ENCODE peak calls at places on chromosomes 12 and 14, in seven cellular contexts. One of them, this sample, is unnamed. For H3K4me1, the result is how much of the 10 kb centered on the place peaks cover.

GRCh38 chr12:49287876-49288275 is 7.1 kb upstream of the PRPH start:
- DNase-seq in HCT116: no peak
- DNase-seq in ovary: no peak
- DNase-seq in A549: no peak
- DNase-seq in IMR-90: no peak
- DNase-seq in esophagus muscularis mucosa: no peak
- DNase-seq in heart left ventricle: no peak
- DNase-seq in this sample: no peak

GRCh38 chr14:89807905-89808304 is 146.6 kb downstream of the EFCAB11 start:
- DNase-seq in esophagus muscularis mucosa: no peak
- DNase-seq in A549: no peak
- DNase-seq in heart left ventricle: no peak
- DNase-seq in ovary: no peak
- DNase-seq in HCT116: no peak
- DNase-seq in IMR-90: no peak
- DNase-seq in this sample: no peak

GRCh38 chr14:95291859-95292542 is 27.7 kb downstream of the CLMN start:
- DNase-seq in esophagus muscularis mucosa: no peak
- DNase-seq in HCT116: peak
- DNase-seq in A549: no peak
- DNase-seq in IMR-90: peak
- DNase-seq in heart left ventricle: peak
- DNase-seq in ovary: no peak
- DNase-seq in this sample: peak

GRCh38 chr12:41304526-41304925 is 116.4 kb downstream of the PDZRN4 start:
- DNase-seq in HCT116: no peak
- DNase-seq in IMR-90: no peak
- DNase-seq in esophagus muscularis mucosa: no peak
- DNase-seq in A549: no peak
- DNase-seq in ovary: no peak
- DNase-seq in heart left ventricle: no peak
- DNase-seq in this sample: no peak

GRCh38 chr14:83975435-83976222 is 1554.3 kb upstream of the FLRT2 start:
- DNase-seq in HCT116: no peak
- DNase-seq in ovary: no peak
- DNase-seq in A549: no peak
- DNase-seq in IMR-90: peak
- DNase-seq in heart left ventricle: peak
- DNase-seq in esophagus muscularis mucosa: no peak
- DNase-seq in this sample: no peak

GRCh38 chr12:92431146-92431545 is 271.6 kb upstream of the PLEKHG7 start:
- DNase-seq in A549: no peak
- DNase-seq in IMR-90: no peak
- DNase-seq in HCT116: no peak
- DNase-seq in ovary: no peak
- DNase-seq in esophagus muscularis mucosa: no peak
- DNase-seq in heart left ventricle: no peak
- DNase-seq in this sample: no peak

GRCh38 chr14:32697704-32698103 is 241.0 kb upstream of the NPAS3 start:
- DNase-seq in HCT116: no peak
- DNase-seq in esophagus muscularis mucosa: no peak
- DNase-seq in IMR-90: peak
- DNase-seq in ovary: no peak
- DNase-seq in A549: no peak
- DNase-seq in heart left ventricle: no peak
- DNase-seq in this sample: no peak

GRCh38 chr12:107448198-107448597 is 237.4 kb upstream of the PWP1 start:
- DNase-seq in ovary: no peak
- DNase-seq in IMR-90: peak
- DNase-seq in HCT116: peak
- DNase-seq in esophagus muscularis mucosa: no peak
- DNase-seq in heart left ventricle: no peak
- DNase-seq in A549: no peak
- DNase-seq in this sample: no peak

GRCh38 chr12:75660805-75661404 is 149.5 kb upstream of the KRR1 start:
- DNase-seq in heart left ventricle: no peak
- DNase-seq in HCT116: peak
- DNase-seq in A549: no peak
- DNase-seq in ovary: no peak
- DNase-seq in IMR-90: peak
- DNase-seq in esophagus muscularis mucosa: no peak
- DNase-seq in this sample: no peak

GRCh38 chr14:90517431-90517841 is 120.6 kb downstream of the CALM1 start:
- DNase-seq in ovary: no peak
- DNase-seq in HCT116: no peak
- DNase-seq in esophagus muscularis mucosa: no peak
- DNase-seq in A549: no peak
- DNase-seq in heart left ventricle: no peak
- DNase-seq in IMR-90: no peak
- DNase-seq in this sample: no peak

GRCh38 chr12:1655225-1655788 is 26.3 kb downstream of the WNT5B start:
- DNase-seq in heart left ventricle: no peak
- DNase-seq in IMR-90: no peak
- DNase-seq in A549: no peak
- DNase-seq in HCT116: no peak
- DNase-seq in esophagus muscularis mucosa: no peak
- DNase-seq in ovary: no peak
- DNase-seq in this sample: no peak

GRCh38 chr12:54419088-54419887 is at the start of gene ITGA5:
- DNase-seq in A549: peak
- DNase-seq in esophagus muscularis mucosa: peak
- DNase-seq in ovary: peak
- DNase-seq in IMR-90: peak
- DNase-seq in HCT116: peak
- DNase-seq in heart left ventricle: peak
- DNase-seq in this sample: peak

GRCh38 chr12:76470028-76470939 is 89.3 kb downstream of the OSBPL8 start:
- DNase-seq in A549: peak
- DNase-seq in esophagus muscularis mucosa: no peak
- DNase-seq in ovary: no peak
- DNase-seq in HCT116: no peak
- DNase-seq in IMR-90: peak
- DNase-seq in heart left ventricle: no peak
- DNase-seq in this sample: no peak

GRCh38 chr12:66140726-66141125 is 10.2 kb upstream of the LLPH start:
- DNase-seq in esophagus muscularis mucosa: no peak
- DNase-seq in IMR-90: no peak
- DNase-seq in HCT116: no peak
- DNase-seq in heart left ventricle: no peak
- DNase-seq in ovary: no peak
- DNase-seq in A549: no peak
- DNase-seq in this sample: no peak

GRCh38 chr14:38490273-38490672 is 234.4 kb upstream of the CLEC14A start:
- DNase-seq in HCT116: no peak
- DNase-seq in A549: no peak
- DNase-seq in esophagus muscularis mucosa: no peak
- DNase-seq in heart left ventricle: no peak
- DNase-seq in IMR-90: no peak
- DNase-seq in ovary: no peak
- DNase-seq in this sample: no peak

GRCh38 chr14:80954771-80955299 is 586 bp upstream of the TSHR start:
- DNase-seq in IMR-90: peak
- DNase-seq in heart left ventricle: peak
- DNase-seq in esophagus muscularis mucosa: no peak
- DNase-seq in HCT116: peak
- DNase-seq in ovary: peak
- DNase-seq in A549: peak
- DNase-seq in this sample: peak

GRCh38 chr12:31682136-31682962 is 22.9 kb downstream of the ETFBKMT start:
- DNase-seq in HCT116: peak
- DNase-seq in esophagus muscularis mucosa: no peak
- DNase-seq in heart left ventricle: peak
- DNase-seq in IMR-90: peak
- DNase-seq in A549: peak
- DNase-seq in ovary: no peak
- DNase-seq in this sample: peak

GRCh38 chr12:110023634-110024023 is 24.4 kb downstream of the ANKRD13A start:
- DNase-seq in HCT116: no peak
- DNase-seq in esophagus muscularis mucosa: no peak
- DNase-seq in A549: no peak
- DNase-seq in ovary: no peak
- DNase-seq in heart left ventricle: no peak
- DNase-seq in IMR-90: no peak
- DNase-seq in this sample: no peak

GRCh38 chr14:103385994-103386491 is 828 bp downstream of the MARK3 start:
- DNase-seq in heart left ventricle: peak
- DNase-seq in HCT116: no peak
- DNase-seq in esophagus muscularis mucosa: no peak
- DNase-seq in ovary: no peak
- DNase-seq in IMR-90: peak
- DNase-seq in A549: no peak
- DNase-seq in this sample: peak

GRCh38 chr14:99134333-99135046 is 137.5 kb downstream of the BCL11B start:
- DNase-seq in ovary: no peak
- DNase-seq in IMR-90: no peak
- DNase-seq in A549: no peak
- DNase-seq in esophagus muscularis mucosa: peak
- DNase-seq in heart left ventricle: no peak
- DNase-seq in HCT116: no peak
- DNase-seq in this sample: no peak

GRCh38 chr14:27528328-27528727 is 930.5 kb upstream of the NOVA1 start:
- DNase-seq in heart left ventricle: no peak
- DNase-seq in ovary: no peak
- DNase-seq in esophagus muscularis mucosa: no peak
- DNase-seq in A549: peak
- DNase-seq in IMR-90: no peak
- DNase-seq in HCT116: no peak
- DNase-seq in this sample: no peak

GRCh38 chr12:96497800-96498199 is 8.4 kb downstream of the CFAP54 start:
- DNase-seq in HCT116: no peak
- DNase-seq in esophagus muscularis mucosa: no peak
- DNase-seq in ovary: no peak
- DNase-seq in heart left ventricle: no peak
- DNase-seq in IMR-90: peak
- DNase-seq in A549: no peak
- DNase-seq in this sample: no peak

GRCh38 chr14:22845821-22846625 is 9.6 kb downstream of the MMP14 start:
- DNase-seq in esophagus muscularis mucosa: no peak
- DNase-seq in ovary: no peak
- DNase-seq in HCT116: no peak
- DNase-seq in heart left ventricle: no peak
- DNase-seq in IMR-90: no peak
- DNase-seq in A549: no peak
- DNase-seq in this sample: no peak
- H3K4me1 ChIP-seq in esophagus muscularis mucosa: half or more
- H3K4me1 ChIP-seq in ovary: under half
- H3K4me1 ChIP-seq in HCT116: under half
- H3K4me1 ChIP-seq in heart left ventricle: under half
- H3K4me1 ChIP-seq in IMR-90: under half
- H3K4me1 ChIP-seq in A549: under half
- H3K4me1 ChIP-seq in this sample: under half

GRCh38 chr14:69766984-69767368 is at the start of gene SRSF5:
- DNase-seq in HCT116: peak
- DNase-seq in esophagus muscularis mucosa: peak
- DNase-seq in ovary: peak
- DNase-seq in heart left ventricle: peak
- DNase-seq in IMR-90: peak
- DNase-seq in A549: peak
- DNase-seq in this sample: peak

GRCh38 chr14:69770559-69770958 is 3.6 kb downstream of the SRSF5 start:
- DNase-seq in HCT116: no peak
- DNase-seq in IMR-90: no peak
- DNase-seq in ovary: no peak
- DNase-seq in heart left ventricle: no peak
- DNase-seq in esophagus muscularis mucosa: peak
- DNase-seq in A549: no peak
- DNase-seq in this sample: peak

GRCh38 chr14:69768873-69769272 is 1.9 kb downstream of the SRSF5 start:
- DNase-seq in esophagus muscularis mucosa: no peak
- DNase-seq in ovary: no peak
- DNase-seq in HCT116: no peak
- DNase-seq in A549: no peak
- DNase-seq in heart left ventricle: no peak
- DNase-seq in IMR-90: no peak
- DNase-seq in this sample: no peak

GRCh38 chr14:69769623-69770022 is 2.7 kb downstream of the SRSF5 start:
- DNase-seq in esophagus muscularis mucosa: peak
- DNase-seq in ovary: peak
- DNase-seq in IMR-90: no peak
- DNase-seq in HCT116: no peak
- DNase-seq in A549: no peak
- DNase-seq in heart left ventricle: no peak
- DNase-seq in this sample: peak

DNA sequence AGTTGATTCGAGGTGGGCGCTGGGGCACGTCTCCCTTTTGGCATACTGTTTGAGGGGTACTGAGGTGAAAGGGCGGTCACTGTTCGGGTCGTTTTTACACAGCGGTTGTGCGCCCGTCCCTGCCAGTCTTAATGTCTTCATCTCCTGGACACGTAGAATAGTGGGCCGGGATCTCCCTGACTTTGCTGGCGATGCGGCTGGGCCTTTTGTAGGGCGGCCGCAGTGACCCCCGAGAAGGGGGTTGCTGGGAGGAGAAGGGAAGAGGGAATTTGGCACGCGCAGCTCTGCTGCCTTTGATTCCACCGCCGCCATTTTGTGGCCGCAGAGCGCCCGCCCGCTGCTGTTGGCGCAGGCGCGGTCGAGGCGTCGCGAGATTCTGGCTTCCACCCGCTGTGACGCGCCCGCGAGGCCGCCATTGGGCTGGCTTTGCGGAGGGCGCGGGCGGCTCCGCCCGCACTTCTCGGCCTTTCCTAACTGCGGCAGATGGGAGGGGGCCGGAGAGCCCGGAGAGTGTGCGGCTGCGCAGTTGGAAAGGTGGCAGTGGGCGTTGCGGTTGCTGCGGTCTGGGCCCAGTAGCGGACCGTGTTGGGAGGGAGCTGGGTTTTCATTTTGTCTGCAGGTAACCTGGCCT is 542 bp downstream of the SRSF5 start:
- DNase-seq in esophagus muscularis mucosa: peak
- DNase-seq in ovary: peak
- DNase-seq in HCT116: peak
- DNase-seq in heart left ventricle: peak
- DNase-seq in IMR-90: peak
- DNase-seq in A549: peak
- DNase-seq in this sample: peak
- TF ChIP-seq POLR2A in esophagus muscularis mucosa: peak
- TF ChIP-seq POLR2A in ovary: peak
- TF ChIP-seq POLR2A in HCT116: no peak
- TF ChIP-seq POLR2A in heart left ventricle: no peak
- TF ChIP-seq POLR2A in IMR-90: peak
- TF ChIP-seq POLR2A in A549: peak
- TF ChIP-seq POLR2A in this sample: no peak

DNA sequence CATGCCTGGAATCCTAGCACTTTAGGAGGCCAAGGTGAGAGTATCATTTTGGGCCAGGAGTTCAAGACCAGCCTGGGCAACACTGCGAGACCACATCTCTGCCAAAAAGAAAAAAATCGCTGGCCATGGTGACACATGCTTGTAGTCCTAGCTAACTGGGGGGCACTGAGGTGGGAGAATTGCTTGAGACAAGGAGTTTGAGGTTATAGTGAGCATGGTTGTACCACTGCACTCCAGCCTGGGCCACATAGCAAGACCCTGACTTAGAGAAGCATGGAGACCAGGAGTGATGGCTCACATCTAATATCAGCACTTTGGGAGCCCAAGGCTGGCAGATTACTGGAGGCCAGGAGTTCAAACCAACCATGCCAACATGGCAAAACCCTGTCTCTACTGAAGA is 9.2 kb downstream of the PTGES3 start:
- DNase-seq in HCT116: no peak
- DNase-seq in IMR-90: no peak
- DNase-seq in heart left ventricle: no peak
- DNase-seq in esophagus muscularis mucosa: no peak
- DNase-seq in A549: no peak
- DNase-seq in ovary: no peak
- DNase-seq in this sample: no peak
- H3K4me1 ChIP-seq in HCT116: under half
- H3K4me1 ChIP-seq in IMR-90: under half
- H3K4me1 ChIP-seq in heart left ventricle: under half
- H3K4me1 ChIP-seq in esophagus muscularis mucosa: half or more
- H3K4me1 ChIP-seq in A549: under half
- H3K4me1 ChIP-seq in ovary: under half
- H3K4me1 ChIP-seq in this sample: under half

GRCh38 chr14:50521912-50522341 is 10.4 kb downstream of the MAP4K5 start:
- DNase-seq in A549: no peak
- DNase-seq in esophagus muscularis mucosa: no peak
- DNase-seq in ovary: no peak
- DNase-seq in IMR-90: peak
- DNase-seq in HCT116: no peak
- DNase-seq in heart left ventricle: no peak
- DNase-seq in this sample: no peak
- TF ChIP-seq POLR2A in A549: no peak
- TF ChIP-seq POLR2A in esophagus muscularis mucosa: no peak
- TF ChIP-seq POLR2A in ovary: no peak
- TF ChIP-seq POLR2A in IMR-90: no peak
- TF ChIP-seq POLR2A in HCT116: no peak
- TF ChIP-seq POLR2A in heart left ventricle: no peak
- TF ChIP-seq POLR2A in this sample: no peak